ENCODE peak calls at places on chromosomes 13 and 19, in six cellular contexts. M, Z, W, E, B and N are unnamed samples.
A peak's percentile ranks its signal among the peaks of the same experiment; 100 is the strongest.

GRCh38 chr13:73065665-73066350 is 7.0 kb downstream of the KLF5 start:
- DNase-seq in Z (no peak), M (no peak), E (no peak), W (peak; percentile 79), B (no peak), N (no peak)

GRCh38 chr13:80931766-80932165 is 590.8 kb upstream of the SPRY2 start:
- DNase-seq in M (no peak), B (no peak), W (no peak), E (no peak), Z (no peak), N (no peak)

GRCh38 chr13:85405316-85405897 is 393.8 kb downstream of the SLITRK6 start:
- DNase-seq in Z (no peak), E (no peak), B (no peak), M (no peak), W (no peak), N (peak; percentile 59)

GRCh38 chr19:18049390-18049789 is 37.3 kb downstream of the IL12RB1 start:
- DNase-seq in Z (peak; percentile 96), M (no peak), W (no peak), E (peak; percentile 95), B (peak; percentile 84), N (no peak)

GRCh38 chr19:58154287-58154678 is 3.7 kb upstream of the ZNF329 start:
- DNase-seq in W (peak; percentile 29), B (no peak), E (peak; percentile 57), Z (peak; percentile 34), M (peak; percentile 62), N (no peak)

GRCh38 chr19:13132471-13133166 is 14.6 kb downstream of the NACC1 start:
- DNase-seq in E (no peak), W (peak; percentile 79), B (no peak), Z (no peak), M (no peak), N (no peak)

GRCh38 chr13:71210861-71211260 is 656.1 kb downstream of the DACH1 start:
- DNase-seq in Z (no peak), W (no peak), M (no peak), E (no peak), B (no peak), N (no peak)

GRCh38 chr19:37007587-37008220 is 70.5 kb upstream of the ZNF420 start:
- DNase-seq in E (peak; percentile 64), M (no peak), Z (peak; percentile 80), W (peak; percentile 13), B (no peak), N (no peak)

GRCh38 chr19:40549007-40549708 is 27.5 kb upstream of the SHKBP1 start:
- DNase-seq in W (peak; percentile 30), E (peak; percentile 77), B (no peak), M (peak; percentile 96), Z (peak; percentile 50), N (peak; percentile 65)

GRCh38 chr19:35399231-35399630 is 28.4 kb downstream of the GPR42 start:
- DNase-seq in E (no peak), B (no peak), Z (no peak), W (no peak), M (no peak), N (no peak)

GRCh38 chr19:547836-548720 is 4.2 kb downstream of the GZMM start:
- DNase-seq in E (no peak), W (no peak), B (no peak), Z (no peak), M (no peak), N (no peak)
- TF ChIP-seq CTCF in E (no peak), W (no peak), B (no peak), Z (no peak), M (no peak), N (no peak)

GRCh38 chr13:94120878-94121277 is 358.6 kb downstream of the DCT start:
- DNase-seq in Z (no peak), E (no peak), M (no peak), W (no peak), B (no peak), N (no peak)
- H3K27ac ChIP-seq in Z (no peak overlapping the region), E (no peak overlapping the region), M (no peak overlapping the region), W (no peak overlapping the region), B (no peak overlapping the region), N (no peak overlapping the region)

DNA sequence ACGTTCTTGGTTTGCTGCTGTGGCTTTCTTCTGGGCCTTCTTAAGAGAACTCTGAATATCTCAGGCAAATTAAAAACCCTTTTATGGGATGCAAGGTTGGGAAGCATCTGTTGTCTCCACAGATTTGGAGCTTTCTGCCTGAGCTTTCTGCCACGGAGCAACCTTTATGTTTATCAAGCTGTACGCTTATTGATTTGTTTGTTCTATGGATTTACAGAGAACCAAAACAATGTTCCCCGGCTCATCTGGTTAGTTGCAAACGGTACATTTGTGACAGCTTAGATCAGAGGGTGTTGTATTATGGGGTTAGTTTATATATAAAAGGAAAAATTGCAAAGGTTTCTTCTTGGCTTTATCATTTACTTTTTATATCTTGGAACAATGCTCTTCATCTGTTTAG is 479.6 kb downstream of the DIAPH3 start:
- DNase-seq in W (no peak), B (no peak), Z (no peak), M (no peak), E (no peak), N (no peak)
- H3K4me3 ChIP-seq in W (no peak overlapping the region), B (no peak overlapping the region), Z (no peak overlapping the region), M (no peak overlapping the region), E (no peak overlapping the region), N (no peak overlapping the region)

GRCh38 chr13:45393941-45394570 is 24.1 kb downstream of the SLC25A30 start:
- DNase-seq in W (peak; percentile 45), E (no peak), B (no peak), M (peak; percentile 74), Z (no peak), N (no peak)
- TF ChIP-seq CTCF in W (peak; percentile 76), E (peak; percentile 62), B (no peak), M (peak; percentile 81), Z (peak; percentile 72), N (peak; percentile 49)

DNA sequence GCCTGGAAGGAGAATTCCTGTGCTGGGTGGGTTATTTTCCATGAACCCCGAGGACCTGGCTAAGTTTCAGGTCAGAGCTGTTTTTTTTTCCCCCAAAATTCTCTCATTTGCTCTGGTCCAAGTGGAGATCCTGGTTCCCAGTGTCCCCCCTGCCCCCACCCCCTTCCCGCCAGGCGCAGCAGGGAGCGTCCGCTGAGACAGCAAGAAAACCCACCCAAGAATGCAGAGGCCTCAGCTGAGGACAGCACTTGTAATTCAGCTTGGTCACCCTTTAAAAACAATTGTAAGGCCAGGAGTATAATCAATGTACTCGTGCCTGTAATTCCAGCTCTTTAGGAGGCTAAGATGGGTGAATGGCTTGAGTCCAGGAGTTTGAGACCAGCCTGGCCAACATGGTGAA is 11.4 kb upstream of the TSPAN16 start:
- DNase-seq in B (no peak), E (no peak), M (peak; percentile 19), W (no peak), Z (no peak), N (no peak)
- H3K27ac ChIP-seq in B (no peak overlapping the region), E (no peak overlapping the region), M (no peak overlapping the region), W (no peak overlapping the region), Z (peak overlapping the region; percentile 6), N (peak overlapping the region; percentile 16)

DNA sequence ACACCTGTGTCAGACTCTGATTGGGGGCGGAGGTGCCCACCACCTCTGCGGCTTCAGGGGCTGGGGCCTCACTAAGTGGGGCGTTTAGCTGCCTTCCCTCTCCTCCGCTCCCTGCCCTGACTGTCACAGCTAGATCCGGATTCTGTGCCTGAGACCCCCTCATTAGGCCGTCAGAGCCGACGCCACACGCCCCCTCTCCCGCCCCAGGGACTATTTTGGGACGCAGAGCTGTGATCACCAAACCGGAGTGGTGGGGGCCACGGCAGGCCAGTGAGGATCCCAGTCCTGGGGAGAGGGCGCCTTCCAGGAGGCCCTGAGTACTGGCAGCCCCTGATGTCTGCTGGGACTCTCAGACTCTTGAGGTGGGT is 762 bp downstream of the KANK3 start:
- DNase-seq in W (no peak), B (no peak), M (no peak), Z (no peak), E (peak; percentile 59), N (no peak)
- H3K4me3 ChIP-seq in W (no peak overlapping the region), B (peak overlapping the region; percentile 52), M (no peak overlapping the region), Z (peak overlapping the region; percentile 77), E (peak overlapping the region; percentile 68), N (peak overlapping the region; percentile 54)

GRCh38 chr13:51802601-51803000 is 1.4 kb downstream of the DHRS12 start:
- DNase-seq in Z (no peak), E (no peak), B (no peak), M (no peak), W (no peak), N (no peak)

GRCh38 chr13:51803018-51803417 is 945 bp downstream of the DHRS12 start:
- DNase-seq in E (no peak), B (no peak), Z (no peak), M (peak; percentile 37), W (no peak), N (no peak)

GRCh38 chr13:51804295-51805172 is 571 bp upstream of the DHRS12 start:
- DNase-seq in E (peak; percentile 65), M (no peak), Z (no peak), B (peak; percentile 71), W (no peak), N (peak; percentile 40)

GRCh38 chr13:51805313-51805712 is 1.4 kb upstream of the DHRS12 start:
- DNase-seq in E (no peak), Z (no peak), B (no peak), W (no peak), M (no peak), N (no peak)

GRCh38 chr13:51803422-51804294 is at the start of gene DHRS12:
- DNase-seq in W (peak; percentile 80), E (peak; percentile 94), M (peak; percentile 85), Z (peak; percentile 93), B (peak; percentile 95), N (peak; percentile 92)
- TF ChIP-seq CTCF in W (no peak), E (no peak), M (no peak), Z (peak; percentile 9), B (no peak), N (peak; percentile 27)

GRCh38 chr19:14559916-14560775 is 11.7 kb downstream of the NDUFB7 start:
- DNase-seq in M (no peak), W (no peak), B (no peak), Z (peak; percentile 68), E (peak; percentile 90), N (no peak)
- H3K27ac ChIP-seq in M (peak overlapping the region; percentile 53), W (peak overlapping the region; percentile 49), B (peak overlapping the region; percentile 68), Z (peak overlapping the region; percentile 92), E (peak overlapping the region; percentile 96), N (peak overlapping the region; percentile 95)